ENCODE peak calls at places on chromosomes 13 and 19, in nine cellular contexts. M is AG09319, K is type B pancreatic cell, I is psoas muscle, U is HepG2, C is tibial artery, D is progenitor cell of endocrine pancreas, Y is colonic mucosa, X is retinal pigment epithelial cell. O is an unnamed sample.

GRCh38 chr19:48588670-48589399 is 17.7 kb upstream of the SPACA4 start:
- DNase-seq in M (peak), K (peak), I (peak), U (peak), C (peak), D (peak), Y (peak), X (peak), O (peak)

GRCh38 chr13:49371943-49372636 is 71.8 kb downstream of the CAB39L start:
- DNase-seq in M (no peak), K (no peak), I (no peak), U (peak), C (no peak), D (no peak), Y (no peak), X (no peak), O (no peak)

GRCh38 chr19:6691342-6691741 is 21.4 kb upstream of the TNFSF14 start:
- DNase-seq in M (no peak), K (no peak), I (no peak), U (no peak), C (no peak), D (no peak), Y (no peak), X (no peak), O (peak)

GRCh38 chr19:3073159-3073563 is 10.9 kb upstream of the TLE5 start:
- DNase-seq in M (no peak), K (no peak), I (peak), U (peak), C (no peak), D (no peak), Y (peak), X (peak), O (no peak)

GRCh38 chr19:52200044-52200443 is 10.2 kb downstream of the PPP2R1A start:
- DNase-seq in M (no peak), K (no peak), I (peak), U (no peak), C (peak), D (no peak), Y (no peak), X (no peak), O (no peak)

GRCh38 chr19:34134190-34135032 is 37.9 kb upstream of the LSM14A start:
- DNase-seq in M (peak), K (peak), I (peak), U (peak), C (peak), D (peak), Y (peak), X (peak), O (no peak)

GRCh38 chr13:66546534-66547379 is 683.4 kb downstream of the PCDH9 start:
- DNase-seq in M (no peak), K (no peak), I (no peak), U (no peak), C (no peak), D (no peak), Y (no peak), X (no peak), O (no peak)

GRCh38 chr13:81295177-81295576 is 954.3 kb upstream of the SPRY2 start:
- DNase-seq in M (no peak), K (no peak), I (no peak), U (no peak), C (no peak), D (no peak), Y (no peak), X (no peak), O (no peak)

GRCh38 chr13:74092711-74093110 is 41.5 kb downstream of the KLF12 start:
- DNase-seq in M (no peak), K (no peak), I (no peak), U (no peak), C (no peak), D (no peak), Y (no peak), X (no peak), O (no peak)

GRCh38 chr19:6706633-6706958 is 13.9 kb downstream of the C3 start:
- DNase-seq in M (no peak), K (no peak), I (peak), U (no peak), C (no peak), D (no peak), Y (no peak), X (no peak), O (no peak)

GRCh38 chr19:10690351-10690781 is 10.9 kb upstream of the QTRT1 start:
- DNase-seq in M (no peak), K (no peak), I (no peak), U (no peak), C (no peak), D (no peak), Y (no peak), X (no peak), O (no peak)

GRCh38 chr19:40592170-40592569 is 9.0 kb upstream of the LTBP4 start:
- DNase-seq in M (no peak), K (no peak), I (no peak), U (peak), C (no peak), D (no peak), Y (no peak), X (no peak), O (no peak)

GRCh38 chr19:40704491-40705361 is 12.0 kb downstream of the COQ8B start:
- DNase-seq in M (no peak), K (no peak), I (no peak), U (no peak), C (no peak), D (no peak), Y (no peak), X (no peak), O (no peak)

GRCh38 chr19:8655340-8655709 is 24.9 kb downstream of the NFILZ start:
- DNase-seq in M (no peak), K (no peak), I (peak), U (no peak), C (no peak), D (no peak), Y (no peak), X (no peak), O (no peak)

GRCh38 chr13:48562296-48563066 is 29.6 kb upstream of the RCBTB2 start:
- DNase-seq in M (no peak), K (no peak), I (no peak), U (no peak), C (no peak), D (no peak), Y (no peak), X (no peak), O (no peak)

GRCh38 chr19:13090511-13091231 is 12.0 kb downstream of the LYL1 start:
- DNase-seq in M (no peak), K (no peak), I (no peak), U (no peak), C (no peak), D (no peak), Y (no peak), X (no peak), O (no peak)

GRCh38 chr19:10105241-10106099 is 692 bp upstream of the PPAN start:
- DNase-seq in M (no peak), K (no peak), I (no peak), U (no peak), C (no peak), D (no peak), Y (peak), X (no peak), O (no peak)

GRCh38 chr19:1483067-1483978 is 4.3 kb upstream of the C19orf25 start:
- DNase-seq in M (no peak), K (no peak), I (peak), U (no peak), C (no peak), D (no peak), Y (no peak), X (no peak), O (no peak)

GRCh38 chr19:55340144-55340783 is 588 bp downstream of the KMT5C start:
- DNase-seq in M (no peak), K (no peak), I (no peak), U (no peak), C (no peak), D (peak), Y (peak), X (no peak), O (no peak)

GRCh38 chr19:10191347-10191746 is 3.4 kb downstream of the DNMT1 start:
- DNase-seq in M (peak), K (no peak), I (no peak), U (peak), C (peak), D (no peak), Y (no peak), X (no peak), O (no peak)

GRCh38 chr19:49911381-49912145 is 14.9 kb upstream of the IL4I1 start:
- DNase-seq in M (no peak), K (no peak), I (no peak), U (no peak), C (no peak), D (no peak), Y (no peak), X (no peak), O (no peak)

GRCh38 chr19:811007-811434 is 10.7 kb downstream of the PLPPR3 start:
- DNase-seq in M (no peak), K (no peak), I (no peak), U (no peak), C (no peak), D (no peak), Y (no peak), X (no peak), O (no peak)

GRCh38 chr13:30477346-30478235 is 11.9 kb upstream of the HMGB1 start:
- DNase-seq in M (no peak), K (no peak), I (no peak), U (no peak), C (no peak), D (no peak), Y (no peak), X (no peak), O (peak)

GRCh38 chr13:68927387-68928026 is 1180.1 kb upstream of the ATXN8OS start:
- DNase-seq in M (no peak), K (no peak), I (no peak), U (peak), C (no peak), D (no peak), Y (no peak), X (peak), O (no peak)

GRCh38 chr13:42836930-42837329 is 55.5 kb downstream of the FAM216B start:
- DNase-seq in M (peak), K (no peak), I (no peak), U (no peak), C (no peak), D (no peak), Y (no peak), X (no peak), O (no peak)
- TF ChIP-seq CTCF in M (peak), K (peak), I (peak), U (peak), C (no peak), D (peak), Y (no peak), X (peak), O (peak)

GRCh38 chr13:101202590-101202989 is 213.7 kb downstream of the NALCN start:
- DNase-seq in M (no peak), K (no peak), I (no peak), U (no peak), C (no peak), D (no peak), Y (no peak), X (no peak), O (no peak)
- TF ChIP-seq CTCF in M (no peak), K (no peak), I (no peak), U (no peak), C (no peak), D (peak), Y (no peak), X (no peak), O (no peak)

GRCh38 chr19:39412867-39413268 is 399 bp downstream of the PLEKHG2 start:
- DNase-seq in M (no peak), K (no peak), I (no peak), U (no peak), C (peak), D (no peak), Y (no peak), X (no peak), O (no peak)
- TF ChIP-seq CTCF in M (no peak), K (peak), I (peak), U (no peak), C (no peak), D (peak), Y (peak), X (no peak), O (peak)

GRCh38 chr13:20171364-20171763 is 10.5 kb upstream of the GJA3 start:
- DNase-seq in M (no peak), K (no peak), I (no peak), U (no peak), C (no peak), D (no peak), Y (no peak), X (peak), O (no peak)
- TF ChIP-seq CTCF in M (no peak), K (no peak), I (no peak), U (no peak), C (no peak), D (no peak), Y (no peak), X (no peak), O (no peak)